ENCODE peak calls at places on chromosomes 16 and 17, in seven cellular contexts. Q, K, T, Y, S, O and M are unnamed samples.

GRCh38 chr17:37701424-37702020 is 43.3 kb downstream of the HNF1B start:
- DNase-seq in Q (peak; percentile 56), K (no peak), T (no peak), Y (no peak), S (peak; percentile 46), O (no peak), M (no peak)

GRCh38 chr17:73255671-73256181 is 6.0 kb downstream of the CPSF4L start:
- DNase-seq in Q (peak; percentile 33), K (peak; percentile 32), T (no peak), Y (peak; percentile 51), S (peak; percentile 66), O (peak; percentile 30), M (no peak)

GRCh38 chr17:68378202-68379149 is 78.8 kb downstream of the WIPI1 start:
- DNase-seq in Q (no peak), K (no peak), T (no peak), Y (peak; percentile 93), S (peak; percentile 71), O (no peak), M (peak; percentile 47)

GRCh38 chr17:72618018-72618509 is 474.4 kb downstream of the SLC39A11 start:
- DNase-seq in Q (no peak), K (no peak), T (no peak), Y (no peak), S (no peak), O (peak; percentile 54), M (no peak)

GRCh38 chr17:47707884-47708283 is 13.9 kb downstream of the TBKBP1 start:
- DNase-seq in Q (no peak), K (no peak), T (no peak), Y (no peak), S (no peak), O (no peak), M (no peak)

GRCh38 chr16:51262428-51262827 is 111.4 kb upstream of the SALL1 start:
- DNase-seq in Q (no peak), K (no peak), T (no peak), Y (no peak), S (no peak), O (no peak), M (no peak)

GRCh38 chr16:29820271-29820701 is at the start of gene MVP:
- DNase-seq in Q (peak; percentile 47), K (no peak), T (no peak), Y (peak; percentile 82), S (no peak), O (peak; percentile 33), M (no peak)

GRCh38 chr17:50881182-50881581 is 15.0 kb upstream of the TOB1 start:
- DNase-seq in Q (no peak), K (no peak), T (no peak), Y (no peak), S (no peak), O (no peak), M (no peak)

GRCh38 chr17:67441052-67441738 is 64.1 kb downstream of the PITPNC1 start:
- DNase-seq in Q (no peak), K (peak; percentile 58), T (no peak), Y (peak; percentile 74), S (peak; percentile 72), O (peak; percentile 71), M (no peak)

GRCh38 chr17:28612936-28613872 is 781 bp downstream of the RSKR start:
- DNase-seq in Q (peak; percentile 40), K (no peak), T (no peak), Y (peak; percentile 43), S (peak; percentile 68), O (no peak), M (no peak)

GRCh38 chr17:33052856-33053255 is 61.2 kb downstream of the SPACA3 start:
- DNase-seq in Q (no peak), K (no peak), T (no peak), Y (peak; percentile 17), S (no peak), O (no peak), M (no peak)

GRCh38 chr16:65909310-65910050 is 457.0 kb upstream of the CDH5 start:
- DNase-seq in Q (no peak), K (no peak), T (no peak), Y (peak; percentile 11), S (no peak), O (no peak), M (no peak)

GRCh38 chr17:73307130-73307529 is 4.7 kb downstream of the CDC42EP4 start:
- DNase-seq in Q (no peak), K (no peak), T (no peak), Y (no peak), S (no peak), O (no peak), M (no peak)

GRCh38 chr16:57566436-57566835 is 24.0 kb downstream of the ADGRG5 start:
- DNase-seq in Q (no peak), K (no peak), T (no peak), Y (no peak), S (no peak), O (no peak), M (no peak)

GRCh38 chr17:80622170-80622466 is 77.5 kb downstream of the RPTOR start:
- DNase-seq in Q (no peak), K (no peak), T (no peak), Y (no peak), S (no peak), O (no peak), M (no peak)

GRCh38 chr16:74792225-74792624 is 17.6 kb upstream of the FA2H start:
- DNase-seq in Q (no peak), K (no peak), T (no peak), Y (no peak), S (no peak), O (no peak), M (no peak)

GRCh38 chr16:77336637-77337036 is 98.2 kb downstream of the ADAMTS18 start:
- DNase-seq in Q (no peak), K (no peak), T (no peak), Y (no peak), S (no peak), O (no peak), M (no peak)

GRCh38 chr16:56525154-56525720 is 5.4 kb upstream of the BBS2 start:
- DNase-seq in Q (no peak), K (no peak), T (no peak), Y (peak; percentile 83), S (peak; percentile 19), O (no peak), M (no peak)

GRCh38 chr16:57255686-57256415 is 10.8 kb downstream of the ARL2BP start:
- DNase-seq in Q (no peak), K (no peak), T (no peak), Y (no peak), S (no peak), O (no peak), M (no peak)

GRCh38 chr16:28610595-28611270 is 889 bp upstream of the SULT1A1 start:
- DNase-seq in Q (no peak), K (no peak), T (no peak), Y (no peak), S (no peak), O (no peak), M (no peak)

GRCh38 chr17:49985310-49985990 is 9.6 kb downstream of the DLX3 start:
- DNase-seq in Q (no peak), K (no peak), T (no peak), Y (no peak), S (no peak), O (no peak), M (no peak)

GRCh38 chr16:3530371-3530914 is 29.6 kb downstream of the CLUAP1 start:
- DNase-seq in Q (no peak), K (no peak), T (no peak), Y (no peak), S (no peak), O (no peak), M (no peak)

GRCh38 chr17:59329558-59330313 is 1.7 kb upstream of the YPEL2 start:
- DNase-seq in Q (peak; percentile 58), K (no peak), T (no peak), Y (peak; percentile 84), S (peak; percentile 93), O (peak; percentile 21), M (peak; percentile 79)

GRCh38 chr16:79571065-79571697 is 29.4 kb downstream of the MAF start:
- DNase-seq in Q (no peak), K (no peak), T (no peak), Y (no peak), S (no peak), O (no peak), M (no peak)

GRCh38 chr16:47732122-47732805 is 271.1 kb downstream of the PHKB start:
- DNase-seq in Q (no peak), K (no peak), T (peak; percentile 55), Y (peak; percentile 96), S (no peak), O (no peak), M (no peak)

GRCh38 chr16:8905795-8906591 is 23.8 kb downstream of the LITAFD start:
- DNase-seq in Q (no peak), K (no peak), T (no peak), Y (no peak), S (no peak), O (no peak), M (no peak)

GRCh38 chr16:3646348-3646920 is 8.1 kb upstream of the DNASE1 start:
- DNase-seq in Q (no peak), K (no peak), T (no peak), Y (peak; percentile 14), S (peak; percentile 80), O (no peak), M (no peak)